ENCODE peak calls at places on chromosomes 13 and 19, in six cellular contexts. Y, J, D, P, W and I are unnamed samples.
A peak's percentile ranks its signal among the peaks of the same experiment; 100 is the strongest.

GRCh38 chr13:109036091-109036490 is 406.7 kb downstream of the MYO16 start:
- DNase-seq in J (no peak), D (no peak), Y (no peak), P (no peak), W (no peak), I (no peak)

GRCh38 chr19:12789098-12789903 is 2.0 kb upstream of the JUNB start:
- DNase-seq in W (no peak), Y (no peak), P (peak; percentile 46), J (peak; percentile 42), D (peak; percentile 65), I (peak; percentile 90)

GRCh38 chr19:54420068-54420382 is 4.8 kb downstream of the TTYH1 start:
- DNase-seq in Y (no peak), W (no peak), P (no peak), D (no peak), J (no peak), I (no peak)

GRCh38 chr19:30324982-30325381 is 47.2 kb upstream of the ZNF536 start:
- DNase-seq in D (no peak), Y (no peak), W (no peak), J (no peak), P (no peak), I (no peak)

GRCh38 chr19:54470991-54471782 is 1.9 kb downstream of the CDC42EP5 start:
- DNase-seq in Y (no peak), P (no peak), D (peak; percentile 49), W (no peak), J (no peak), I (peak; percentile 58)

GRCh38 chr19:10706990-10707389 is 5.8 kb downstream of the QTRT1 start:
- DNase-seq in W (no peak), J (no peak), P (no peak), D (no peak), Y (no peak), I (no peak)

GRCh38 chr19:50482271-50482855 is 5.7 kb upstream of the GARIN5A start:
- DNase-seq in J (no peak), Y (no peak), W (no peak), P (no peak), D (no peak), I (no peak)

GRCh38 chr19:43462887-43463380 is 2.5 kb downstream of the LYPD3 start:
- DNase-seq in J (no peak), Y (no peak), P (no peak), D (no peak), W (no peak), I (no peak)

GRCh38 chr13:40644838-40645620 is 21.4 kb downstream of the FOXO1 start:
- DNase-seq in W (no peak), D (peak; percentile 35), P (no peak), J (no peak), Y (no peak), I (peak; percentile 57)

GRCh38 chr13:37059848-37060192 is 332 bp upstream of the SUPT20H start:
- DNase-seq in J (no peak), P (no peak), W (no peak), D (no peak), Y (no peak), I (no peak)

GRCh38 chr13:85266771-85267170 is 532.4 kb downstream of the SLITRK6 start:
- DNase-seq in P (no peak), J (no peak), W (no peak), D (no peak), Y (no peak), I (no peak)

GRCh38 chr19:2590630-2591399 is 111.7 kb downstream of the GNG7 start:
- DNase-seq in W (no peak), Y (no peak), D (no peak), J (no peak), P (no peak), I (no peak)

GRCh38 chr13:26719356-26719945 is 41.1 kb downstream of the GPR12 start:
- DNase-seq in Y (no peak), W (no peak), D (no peak), P (peak; percentile 4), J (no peak), I (no peak)

GRCh38 chr13:44523176-44524017 is 52.7 kb downstream of the TSC22D1 start:
- DNase-seq in Y (no peak), J (peak; percentile 72), W (no peak), D (no peak), P (peak; percentile 75), I (no peak)

GRCh38 chr19:54654447-54655321 is 8.1 kb upstream of the LILRB4 start:
- DNase-seq in W (no peak), P (no peak), J (no peak), Y (no peak), D (no peak), I (no peak)

GRCh38 chr13:66994097-66994496 is 236.0 kb downstream of the PCDH9 start:
- DNase-seq in W (no peak), Y (no peak), J (peak; percentile 79), D (peak; percentile 40), P (peak; percentile 67), I (peak; percentile 47)

GRCh38 chr19:47991191-47991808 is 670 bp downstream of the BSPH1 start:
- DNase-seq in P (no peak), W (no peak), Y (no peak), D (no peak), J (no peak), I (no peak)

GRCh38 chr19:15448778-15449619 is 757 bp downstream of the WIZ start:
- DNase-seq in J (peak; percentile 40), Y (no peak), D (no peak), P (peak; percentile 21), W (no peak), I (no peak)

GRCh38 chr19:13117176-13117771 is 734 bp upstream of the TRMT1 start:
- DNase-seq in J (no peak), Y (no peak), P (no peak), D (peak; percentile 18), W (no peak), I (no peak)

GRCh38 chr19:47390533-47391488 is 28.5 kb downstream of the MEIS3 start:
- DNase-seq in D (no peak), P (no peak), W (no peak), J (no peak), Y (no peak), I (no peak)

GRCh38 chr13:27139565-27139964 is 32.0 kb downstream of the USP12 start:
- DNase-seq in Y (no peak), J (no peak), P (no peak), D (no peak), W (no peak), I (no peak)

GRCh38 chr13:103839460-103839859 is 773.2 kb upstream of the SLC10A2 start:
- DNase-seq in W (no peak), P (no peak), J (no peak), D (no peak), Y (no peak), I (no peak)

GRCh38 chr13:40651866-40652587 is 14.4 kb downstream of the FOXO1 start:
- DNase-seq in Y (no peak), W (no peak), P (no peak), J (no peak), D (no peak), I (no peak)

GRCh38 chr19:42831221-42832019 is 48.1 kb downstream of the PSG1 start:
- DNase-seq in D (no peak), P (no peak), W (no peak), Y (no peak), J (no peak), I (no peak)

GRCh38 chr13:20118268-20119140 is 42.3 kb downstream of the GJA3 start:
- DNase-seq in W (no peak), D (peak; percentile 15), P (peak; percentile 39), Y (peak; percentile 15), J (peak; percentile 32), I (peak; percentile 39)